ENCODE peak calls at places on chromosome 18, in four cellular contexts. N is testis, O is Peyer's patch, P is upper lobe of right lung. G is an unnamed sample. For H3K4me1, the result is how much of the 10 kb centered on the place peaks cover.

GRCh38 chr18:34595673-34596072 is 114.4 kb upstream of the DTNA start:
- DNase-seq in N (no peak), O (no peak), P (no peak), G (no peak)

GRCh38 chr18:35144628-35145027 is 96.2 kb upstream of the ZNF397 start:
- DNase-seq in N (no peak), O (no peak), P (no peak), G (no peak)

GRCh38 chr18:74472312-74472711 is 15.2 kb upstream of the DIPK1C start:
- DNase-seq in N (no peak), O (no peak), P (no peak), G (no peak)

GRCh38 chr18:33924576-33924975 is 300.1 kb downstream of the NOL4 start:
- DNase-seq in N (no peak), O (no peak), P (no peak), G (no peak)

GRCh38 chr18:23662309-23663263 is at the start of gene ANKRD29:
- DNase-seq in N (peak), O (peak), P (peak), G (no peak)

GRCh38 chr18:812673-813404 is 797 bp upstream of the YES1 start:
- DNase-seq in N (peak), O (no peak), P (peak), G (peak)

GRCh38 chr18:37297106-37297505 is 268.5 kb downstream of the CELF4 start:
- DNase-seq in N (no peak), O (no peak), P (no peak), G (no peak)

GRCh38 chr18:10270160-10270571 is 184.3 kb upstream of the APCDD1 start:
- DNase-seq in N (peak), O (no peak), P (no peak), G (no peak)

GRCh38 chr18:47749195-47749973 is 181.1 kb downstream of the SMAD2 start:
- DNase-seq in N (peak), O (peak), P (peak), G (peak)

GRCh38 chr18:41906528-41907256 is 48.3 kb upstream of the PIK3C3 start:
- DNase-seq in N (no peak), O (no peak), P (no peak), G (no peak)

GRCh38 chr18:26271917-26272549 is 45.8 kb downstream of the TAF4B start:
- DNase-seq in N (no peak), O (no peak), P (no peak), G (no peak)

GRCh38 chr18:48929951-48930713 is 20.6 kb downstream of the SMAD7 start:
- DNase-seq in N (peak), O (peak), P (peak), G (no peak)

GRCh38 chr18:45806226-45806625 is 19.2 kb upstream of the SIGLEC15 start:
- DNase-seq in N (no peak), O (no peak), P (no peak), G (no peak)

GRCh38 chr18:48697441-48697840 is 158.6 kb downstream of the CTIF start:
- DNase-seq in N (no peak), O (no peak), P (no peak), G (no peak)

GRCh38 chr18:78174737-78175136 is 804.9 kb upstream of the SALL3 start:
- DNase-seq in N (no peak), O (no peak), P (no peak), G (no peak)

GRCh38 chr18:35938158-35938557 is 34.3 kb upstream of the RMP24 start:
- DNase-seq in N (no peak), O (no peak), P (no peak), G (peak)

GRCh38 chr18:69947361-69948106 is at the start of gene CD226:
- DNase-seq in N (no peak), O (no peak), P (no peak), G (no peak)

GRCh38 chr18:50401888-50402287 is 27.0 kb downstream of the SKA1 start:
- DNase-seq in N (peak), O (peak), P (peak), G (no peak)

GRCh38 chr18:36469471-36469870 is 172.0 kb downstream of the FHOD3 start:
- DNase-seq in N (no peak), O (no peak), P (no peak), G (no peak)

GRCh38 chr18:36199691-36200295 is 12.5 kb downstream of the MOCOS start:
- DNase-seq in N (no peak), O (no peak), P (no peak), G (no peak)

GRCh38 chr18:56711706-56712445 is 60.7 kb downstream of the WDR7 start:
- DNase-seq in N (no peak), O (no peak), P (no peak), G (no peak)

GRCh38 chr18:38619129-38619528 is 1053.5 kb upstream of the CELF4 start:
- DNase-seq in N (no peak), O (no peak), P (no peak), G (no peak)

GRCh38 chr18:36127866-36128845 is 984 bp downstream of the SLC39A6 start:
- DNase-seq in N (peak), O (no peak), P (no peak), G (no peak)

GRCh38 chr18:32378705-32379104 is 92.0 kb downstream of the GAREM1 start:
- DNase-seq in N (no peak), O (no peak), P (no peak), G (no peak)

GRCh38 chr18:48193521-48194251 is 215.5 kb downstream of the ZBTB7C start:
- DNase-seq in N (peak), O (no peak), P (no peak), G (no peak)

GRCh38 chr18:49973592-49973991 is 160.3 kb upstream of the ACAA2 start:
- DNase-seq in N (no peak), O (no peak), P (no peak), G (no peak)

GRCh38 chr18:23143059-23143831 is 8.0 kb downstream of the CABLES1 start:
- DNase-seq in N (no peak), O (peak), P (peak), G (no peak)

GRCh38 chr18:24322594-24323136 is 75.0 kb downstream of the OSBPL1A start:
- DNase-seq in N (no peak), O (no peak), P (no peak), G (no peak)

GRCh38 chr18:34834897-34835296 is 124.8 kb downstream of the DTNA start:
- DNase-seq in N (no peak), O (no peak), P (no peak), G (no peak)

GRCh38 chr18:13217466-13217961 is 1.0 kb upstream of the LDLRAD4 start:
- DNase-seq in N (peak), O (peak), P (peak), G (no peak)

GRCh38 chr18:649341-649740 is 8.1 kb upstream of the TYMS start:
- DNase-seq in N (no peak), O (no peak), P (no peak), G (no peak)

GRCh38 chr18:25425030-25425429 is 73.1 kb upstream of the ZNF521 start:
- DNase-seq in N (no peak), O (no peak), P (no peak), G (no peak)

GRCh38 chr18:46560671-46561045 is 96.4 kb downstream of the LOXHD1 start:
- DNase-seq in N (no peak), O (no peak), P (no peak), G (no peak)

GRCh38 chr18:69840445-69840844 is 107.2 kb downstream of the CD226 start:
- DNase-seq in N (no peak), O (no peak), P (no peak), G (no peak)

GRCh38 chr18:2301316-2301715 is 270.0 kb downstream of the METTL4 start:
- DNase-seq in N (no peak), O (no peak), P (no peak), G (no peak)
- H3K4me1 ChIP-seq in N (under half), O (under half), P (under half), G (under half)

DNA sequence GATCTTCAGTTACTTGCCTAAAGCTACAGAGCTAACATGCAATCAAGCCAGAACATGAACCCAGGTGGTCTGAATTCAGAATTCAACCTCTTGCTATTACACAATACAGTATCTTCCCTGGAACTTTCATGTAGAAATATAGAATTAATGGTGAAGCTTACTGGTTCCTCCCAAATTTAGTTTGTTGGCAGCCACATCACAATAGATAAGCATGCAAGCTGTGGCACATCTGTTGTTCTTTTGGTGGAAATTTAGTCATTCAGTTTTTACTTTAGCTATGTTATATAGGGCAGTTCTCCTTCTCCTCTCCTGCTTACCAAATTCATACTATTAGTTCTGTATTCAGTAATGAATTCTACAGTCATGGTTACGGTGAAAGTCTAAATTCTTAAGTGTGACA is 101.0 kb upstream of the RNF152 start:
- DNase-seq in N (no peak), O (no peak), P (no peak), G (no peak)
- H3K4me1 ChIP-seq in N (under half), O (under half), P (under half), G (under half)

DNA sequence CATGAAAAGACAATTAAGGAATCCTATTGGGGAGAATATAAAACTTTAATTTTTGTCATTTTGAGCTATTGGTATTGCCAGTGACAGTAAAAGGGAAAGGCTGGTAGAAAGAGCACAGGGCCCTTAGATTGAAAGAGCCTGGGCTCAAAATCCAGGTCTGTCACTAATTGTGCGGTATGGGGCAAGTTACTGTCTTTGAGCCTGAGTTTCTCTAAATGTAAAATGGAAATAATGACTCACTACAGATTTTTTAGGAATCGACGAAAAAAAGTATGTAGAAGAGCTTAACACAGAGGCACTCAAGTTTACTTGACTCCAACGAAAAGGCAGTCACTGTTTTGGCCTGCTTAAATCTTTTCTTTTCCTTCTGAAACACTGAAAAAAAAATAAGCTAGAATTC is 7.0 kb downstream of the NDUFV2 start:
- DNase-seq in N (no peak), O (no peak), P (no peak), G (no peak)
- H3K4me1 ChIP-seq in N (under half), O (under half), P (half or more), G (half or more)

GRCh38 chr18:11726556-11726955 is 37.5 kb downstream of the GNAL start:
- DNase-seq in N (no peak), O (no peak), P (no peak), G (no peak)
- H3K4me1 ChIP-seq in N (under half), O (under half), P (under half), G (under half)

DNA sequence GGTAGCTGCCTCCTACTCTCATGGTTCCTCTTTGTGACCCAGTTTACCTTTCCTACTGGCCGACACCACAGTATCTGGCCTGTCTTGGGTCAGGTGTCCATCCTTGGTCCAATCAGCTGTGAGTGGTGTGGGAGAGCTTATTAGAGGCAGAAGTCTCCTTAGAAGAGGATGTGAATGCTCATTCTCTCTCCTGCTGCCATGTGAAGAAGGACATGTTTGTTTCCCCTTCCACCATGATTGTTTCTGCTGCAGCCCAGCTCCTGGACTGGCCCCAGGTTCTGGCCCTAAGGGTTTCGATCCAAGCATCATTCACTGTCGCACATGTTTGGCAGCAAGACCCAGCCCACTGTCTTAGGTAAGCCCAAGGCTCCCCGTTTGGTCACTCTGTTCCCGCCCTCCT is 55.3 kb upstream of the TGIF1 start:
- DNase-seq in N (no peak), O (no peak), P (no peak), G (no peak)
- H3K4me1 ChIP-seq in N (under half), O (under half), P (under half), G (under half)

GRCh38 chr18:62975785-62976184 is 260.4 kb downstream of the PHLPP1 start:
- DNase-seq in N (no peak), O (no peak), P (no peak), G (no peak)
- H3K4me1 ChIP-seq in N (under half), O (under half), P (under half), G (under half)

GRCh38 chr18:55247032-55247431 is 287.8 kb upstream of the CCDC68 start:
- DNase-seq in N (no peak), O (no peak), P (no peak), G (no peak)

GRCh38 chr18:55251186-55251995 is 292.1 kb upstream of the CCDC68 start:
- DNase-seq in N (peak), O (no peak), P (no peak), G (no peak)

GRCh38 chr18:55250729-55251128 is 291.5 kb upstream of the CCDC68 start:
- DNase-seq in N (no peak), O (no peak), P (no peak), G (no peak)

GRCh38 chr18:55248497-55248896 is 289.2 kb upstream of the CCDC68 start:
- DNase-seq in N (no peak), O (no peak), P (no peak), G (no peak)

DNA sequence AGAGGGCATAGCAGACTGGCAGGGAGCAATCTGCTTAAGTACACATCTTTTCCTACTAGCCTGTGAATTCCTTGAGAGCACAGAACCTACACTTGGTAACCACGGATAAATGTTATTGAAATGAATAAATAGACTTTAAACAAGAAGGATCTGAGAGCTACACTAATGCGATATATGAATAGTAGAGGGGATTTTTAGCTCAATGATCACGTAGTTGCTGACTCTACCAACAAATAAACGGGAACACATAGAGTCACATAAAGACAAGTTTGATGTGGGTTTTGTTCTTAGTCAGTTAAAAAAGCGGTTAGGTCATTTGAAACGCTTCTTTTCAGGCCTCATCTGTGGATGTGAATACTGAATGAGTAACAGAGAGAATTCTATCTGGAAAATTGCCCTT is 290.3 kb upstream of the CCDC68 start:
- DNase-seq in N (no peak), O (no peak), P (no peak), G (no peak)
- H3K4me1 ChIP-seq in N (under half), O (under half), P (under half), G (under half)

GRCh38 chr18:58227361-58227930 is 183.4 kb downstream of the NEDD4L start:
- DNase-seq in N (no peak), O (no peak), P (no peak), G (no peak)
- H3K4me1 ChIP-seq in N (under half), O (under half), P (under half), G (under half)

DNA sequence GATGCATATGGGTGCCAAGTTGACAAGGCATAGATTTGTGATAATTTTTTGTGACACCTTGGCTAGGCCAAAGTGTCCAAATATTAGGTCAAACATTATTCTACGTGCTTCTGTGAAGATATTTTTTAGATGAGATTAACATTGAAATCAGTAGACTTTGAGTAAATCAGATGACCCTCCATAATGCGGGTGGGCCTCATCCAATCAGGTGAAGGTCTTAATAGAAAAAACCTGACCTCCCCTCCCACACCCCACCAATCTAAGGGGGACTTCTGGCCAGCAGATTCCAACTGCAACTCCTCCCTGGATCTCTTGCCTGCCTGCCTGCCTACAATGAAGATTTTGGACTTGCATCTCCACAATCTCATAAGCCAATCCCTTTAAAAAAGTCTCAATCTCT is 118.8 kb upstream of the LMAN1 start:
- DNase-seq in N (no peak), O (no peak), P (no peak), G (no peak)
- H3K4me1 ChIP-seq in N (under half), O (under half), P (under half), G (under half)

G was measured in esophagus muscularis mucosa.